ENCODE peak calls at places on chromosome X, in ten cellular contexts. One of them, this sample, is unnamed.

GRCh38 chrX:93673869-93674271 is at the start of gene FAM133A:
- DNase-seq in GM03348: peak
- DNase-seq in HL-60: no peak
- DNase-seq in M059J: peak
- DNase-seq in NCI-H1105 treated with DMSO at 0.1 percent for 48 hours: peak
- DNase-seq in non-pigmented ciliary epithelial cell: peak
- DNase-seq in T-helper 1 cell: no peak
- DNase-seq in kidney glomerular epithelial cell: peak
- DNase-seq in Caki2: peak
- DNase-seq in stimulated activated CD4-positive, alpha-beta T cell treated with anti-CD3 and anti-CD28 coated beads, Interleukin-1b, Interleukin-23, amount 100 ng/mL, for 4 hours: no peak
- DNase-seq in this sample: no peak

GRCh38 chrX:40189018-40189417 is 91.3 kb upstream of the BCOR start:
- DNase-seq in GM03348: peak
- DNase-seq in HL-60: no peak
- DNase-seq in M059J: peak
- DNase-seq in NCI-H1105 treated with DMSO at 0.1 percent for 48 hours: no peak
- DNase-seq in non-pigmented ciliary epithelial cell: no peak
- DNase-seq in T-helper 1 cell: no peak
- DNase-seq in kidney glomerular epithelial cell: no peak
- DNase-seq in Caki2: peak
- DNase-seq in stimulated activated CD4-positive, alpha-beta T cell treated with anti-CD3 and anti-CD28 coated beads, Interleukin-1b, Interleukin-23, amount 100 ng/mL, for 4 hours: no peak
- DNase-seq in this sample: no peak

GRCh38 chrX:2629316-2630168 is 61.6 kb upstream of the CD99 start:
- DNase-seq in GM03348: no peak
- DNase-seq in HL-60: peak
- DNase-seq in M059J: no peak
- DNase-seq in NCI-H1105 treated with DMSO at 0.1 percent for 48 hours: no peak
- DNase-seq in non-pigmented ciliary epithelial cell: no peak
- DNase-seq in T-helper 1 cell: peak
- DNase-seq in kidney glomerular epithelial cell: no peak
- DNase-seq in Caki2: peak
- DNase-seq in stimulated activated CD4-positive, alpha-beta T cell treated with anti-CD3 and anti-CD28 coated beads, Interleukin-1b, Interleukin-23, amount 100 ng/mL, for 4 hours: no peak
- DNase-seq in this sample: peak

GRCh38 chrX:68936608-68937007 is 107.8 kb downstream of the EFNB1 start:
- DNase-seq in GM03348: peak
- DNase-seq in HL-60: no peak
- DNase-seq in M059J: peak
- DNase-seq in NCI-H1105 treated with DMSO at 0.1 percent for 48 hours: no peak
- DNase-seq in non-pigmented ciliary epithelial cell: peak
- DNase-seq in T-helper 1 cell: no peak
- DNase-seq in kidney glomerular epithelial cell: peak
- DNase-seq in Caki2: peak
- DNase-seq in stimulated activated CD4-positive, alpha-beta T cell treated with anti-CD3 and anti-CD28 coated beads, Interleukin-1b, Interleukin-23, amount 100 ng/mL, for 4 hours: no peak
- DNase-seq in this sample: no peak

GRCh38 chrX:134669378-134670098 is 11.3 kb upstream of the PLAC1 start:
- DNase-seq in GM03348: peak
- DNase-seq in HL-60: no peak
- DNase-seq in M059J: peak
- DNase-seq in NCI-H1105 treated with DMSO at 0.1 percent for 48 hours: no peak
- DNase-seq in non-pigmented ciliary epithelial cell: peak
- DNase-seq in T-helper 1 cell: no peak
- DNase-seq in kidney glomerular epithelial cell: peak
- DNase-seq in Caki2: no peak
- DNase-seq in stimulated activated CD4-positive, alpha-beta T cell treated with anti-CD3 and anti-CD28 coated beads, Interleukin-1b, Interleukin-23, amount 100 ng/mL, for 4 hours: no peak
- DNase-seq in this sample: no peak

GRCh38 chrX:94662665-94663064 is 988.7 kb downstream of the FAM133A start:
- DNase-seq in GM03348: no peak
- DNase-seq in HL-60: no peak
- DNase-seq in M059J: no peak
- DNase-seq in NCI-H1105 treated with DMSO at 0.1 percent for 48 hours: peak
- DNase-seq in non-pigmented ciliary epithelial cell: no peak
- DNase-seq in T-helper 1 cell: no peak
- DNase-seq in kidney glomerular epithelial cell: no peak
- DNase-seq in Caki2: no peak
- DNase-seq in stimulated activated CD4-positive, alpha-beta T cell treated with anti-CD3 and anti-CD28 coated beads, Interleukin-1b, Interleukin-23, amount 100 ng/mL, for 4 hours: no peak
- DNase-seq in this sample: no peak

GRCh38 chrX:35122756-35123155 is 180.2 kb downstream of the FAM47B start:
- DNase-seq in GM03348: no peak
- DNase-seq in HL-60: no peak
- DNase-seq in M059J: no peak
- DNase-seq in NCI-H1105 treated with DMSO at 0.1 percent for 48 hours: no peak
- DNase-seq in non-pigmented ciliary epithelial cell: no peak
- DNase-seq in T-helper 1 cell: no peak
- DNase-seq in kidney glomerular epithelial cell: no peak
- DNase-seq in Caki2: no peak
- DNase-seq in stimulated activated CD4-positive, alpha-beta T cell treated with anti-CD3 and anti-CD28 coated beads, Interleukin-1b, Interleukin-23, amount 100 ng/mL, for 4 hours: no peak
- DNase-seq in this sample: no peak

GRCh38 chrX:137052641-137053235 is 18.9 kb upstream of the GPR101 start:
- DNase-seq in GM03348: peak
- DNase-seq in HL-60: no peak
- DNase-seq in M059J: no peak
- DNase-seq in NCI-H1105 treated with DMSO at 0.1 percent for 48 hours: peak
- DNase-seq in non-pigmented ciliary epithelial cell: no peak
- DNase-seq in T-helper 1 cell: peak
- DNase-seq in kidney glomerular epithelial cell: no peak
- DNase-seq in Caki2: no peak
- DNase-seq in stimulated activated CD4-positive, alpha-beta T cell treated with anti-CD3 and anti-CD28 coated beads, Interleukin-1b, Interleukin-23, amount 100 ng/mL, for 4 hours: peak
- DNase-seq in this sample: no peak

GRCh38 chrX:16451331-16451730 is 198.6 kb upstream of the S100G start:
- DNase-seq in GM03348: no peak
- DNase-seq in HL-60: no peak
- DNase-seq in M059J: no peak
- DNase-seq in NCI-H1105 treated with DMSO at 0.1 percent for 48 hours: no peak
- DNase-seq in non-pigmented ciliary epithelial cell: no peak
- DNase-seq in T-helper 1 cell: no peak
- DNase-seq in kidney glomerular epithelial cell: no peak
- DNase-seq in Caki2: no peak
- DNase-seq in stimulated activated CD4-positive, alpha-beta T cell treated with anti-CD3 and anti-CD28 coated beads, Interleukin-1b, Interleukin-23, amount 100 ng/mL, for 4 hours: no peak
- DNase-seq in this sample: no peak

GRCh38 chrX:13087322-13088154 is 43.1 kb upstream of the FAM9C start:
- DNase-seq in GM03348: no peak
- DNase-seq in HL-60: peak
- DNase-seq in M059J: peak
- DNase-seq in NCI-H1105 treated with DMSO at 0.1 percent for 48 hours: no peak
- DNase-seq in non-pigmented ciliary epithelial cell: no peak
- DNase-seq in T-helper 1 cell: peak
- DNase-seq in kidney glomerular epithelial cell: peak
- DNase-seq in Caki2: peak
- DNase-seq in stimulated activated CD4-positive, alpha-beta T cell treated with anti-CD3 and anti-CD28 coated beads, Interleukin-1b, Interleukin-23, amount 100 ng/mL, for 4 hours: no peak
- DNase-seq in this sample: peak

This sample was measured in memory B cell.